ENCODE peak calls at places on chromosomes 2 and 18, in seven cellular contexts. One of them, this sample, is unnamed.

GRCh38 chr18:48791636-48792105 is 159.1 kb downstream of the SMAD7 start:
- DNase-seq in WERI-Rb-1: no peak
- DNase-seq in foreskin fibroblast: no peak
- DNase-seq in prostate gland: no peak
- DNase-seq in GM20000: no peak
- DNase-seq in stomach: no peak
- DNase-seq in thoracic aorta: no peak
- DNase-seq in this sample: no peak

GRCh38 chr2:216857131-216857550 is 2.7 kb downstream of the TNP1 start:
- DNase-seq in WERI-Rb-1: no peak
- DNase-seq in foreskin fibroblast: peak
- DNase-seq in prostate gland: no peak
- DNase-seq in GM20000: no peak
- DNase-seq in stomach: no peak
- DNase-seq in thoracic aorta: no peak
- DNase-seq in this sample: no peak

GRCh38 chr18:50194623-50195532 is at the start of gene MYO5B:
- DNase-seq in WERI-Rb-1: peak
- DNase-seq in foreskin fibroblast: no peak
- DNase-seq in prostate gland: peak
- DNase-seq in GM20000: peak
- DNase-seq in stomach: peak
- DNase-seq in thoracic aorta: no peak
- DNase-seq in this sample: no peak

GRCh38 chr2:79935771-79936657 is 368.5 kb downstream of the LRRTM1 start:
- DNase-seq in WERI-Rb-1: peak
- DNase-seq in foreskin fibroblast: peak
- DNase-seq in prostate gland: peak
- DNase-seq in GM20000: peak
- DNase-seq in stomach: peak
- DNase-seq in thoracic aorta: no peak
- DNase-seq in this sample: no peak

GRCh38 chr2:22375094-22375493 is 1009.9 kb upstream of the KLHL29 start:
- DNase-seq in WERI-Rb-1: peak
- DNase-seq in foreskin fibroblast: no peak
- DNase-seq in prostate gland: no peak
- DNase-seq in GM20000: no peak
- DNase-seq in stomach: no peak
- DNase-seq in thoracic aorta: no peak
- DNase-seq in this sample: no peak

GRCh38 chr2:218717262-218717661 is 6.6 kb downstream of the TTLL4 start:
- DNase-seq in WERI-Rb-1: no peak
- DNase-seq in foreskin fibroblast: no peak
- DNase-seq in prostate gland: peak
- DNase-seq in GM20000: no peak
- DNase-seq in stomach: no peak
- DNase-seq in thoracic aorta: no peak
- DNase-seq in this sample: no peak

GRCh38 chr2:202717598-202718310 is 83.0 kb downstream of the FAM117B start:
- DNase-seq in WERI-Rb-1: no peak
- DNase-seq in foreskin fibroblast: no peak
- DNase-seq in prostate gland: no peak
- DNase-seq in GM20000: no peak
- DNase-seq in stomach: no peak
- DNase-seq in thoracic aorta: no peak
- DNase-seq in this sample: no peak

GRCh38 chr2:110115291-110116032 is at the start of gene MALL:
- DNase-seq in WERI-Rb-1: no peak
- DNase-seq in foreskin fibroblast: no peak
- DNase-seq in prostate gland: peak
- DNase-seq in GM20000: no peak
- DNase-seq in stomach: peak
- DNase-seq in thoracic aorta: no peak
- DNase-seq in this sample: no peak

GRCh38 chr2:174779361-174779928 is 15.2 kb upstream of the CHRNA1 start:
- DNase-seq in WERI-Rb-1: no peak
- DNase-seq in foreskin fibroblast: peak
- DNase-seq in prostate gland: no peak
- DNase-seq in GM20000: no peak
- DNase-seq in stomach: no peak
- DNase-seq in thoracic aorta: no peak
- DNase-seq in this sample: no peak

GRCh38 chr2:197251576-197251975 is 59.0 kb downstream of the ANKRD44 start:
- DNase-seq in WERI-Rb-1: no peak
- DNase-seq in foreskin fibroblast: peak
- DNase-seq in prostate gland: no peak
- DNase-seq in GM20000: no peak
- DNase-seq in stomach: no peak
- DNase-seq in thoracic aorta: no peak
- DNase-seq in this sample: no peak

GRCh38 chr18:75546964-75547363 is 119.5 kb upstream of the SMIM21 start:
- DNase-seq in WERI-Rb-1: no peak
- DNase-seq in foreskin fibroblast: no peak
- DNase-seq in prostate gland: no peak
- DNase-seq in GM20000: no peak
- DNase-seq in stomach: no peak
- DNase-seq in thoracic aorta: no peak
- DNase-seq in this sample: no peak
- TF ChIP-seq CTCF in WERI-Rb-1: peak
- TF ChIP-seq CTCF in foreskin fibroblast: no peak
- TF ChIP-seq CTCF in prostate gland: no peak
- TF ChIP-seq CTCF in GM20000: no peak
- TF ChIP-seq CTCF in stomach: no peak
- TF ChIP-seq CTCF in thoracic aorta: no peak
- TF ChIP-seq CTCF in this sample: peak

DNA sequence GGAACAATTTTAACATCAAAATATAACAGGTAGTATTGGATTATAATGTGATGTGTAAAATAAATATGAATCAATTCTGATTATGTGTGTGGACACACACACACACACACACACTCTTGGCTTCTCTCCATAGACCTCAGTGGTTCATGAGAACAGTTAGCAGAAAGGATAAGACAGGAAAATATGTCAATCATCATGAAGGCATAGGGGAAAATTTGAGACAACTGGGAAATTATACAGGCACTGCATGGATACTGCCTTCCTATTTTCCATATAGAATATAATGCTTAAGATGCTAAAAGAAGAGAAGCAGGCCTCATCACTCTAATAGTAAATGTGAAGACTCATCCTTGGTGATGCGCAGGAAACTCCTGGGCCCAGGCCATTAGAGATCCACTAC is 884.5 kb downstream of the SUCLG1 start:
- DNase-seq in WERI-Rb-1: no peak
- DNase-seq in foreskin fibroblast: no peak
- DNase-seq in prostate gland: no peak
- DNase-seq in GM20000: no peak
- DNase-seq in stomach: no peak
- DNase-seq in thoracic aorta: no peak
- DNase-seq in this sample: no peak
- TF ChIP-seq CTCF in WERI-Rb-1: no peak
- TF ChIP-seq CTCF in foreskin fibroblast: no peak
- TF ChIP-seq CTCF in prostate gland: no peak
- TF ChIP-seq CTCF in GM20000: no peak
- TF ChIP-seq CTCF in stomach: no peak
- TF ChIP-seq CTCF in thoracic aorta: no peak
- TF ChIP-seq CTCF in this sample: no peak

GRCh38 chr2:232117413-232117812 is 155.9 kb downstream of the DIS3L2 start:
- DNase-seq in WERI-Rb-1: peak
- DNase-seq in foreskin fibroblast: no peak
- DNase-seq in prostate gland: no peak
- DNase-seq in GM20000: no peak
- DNase-seq in stomach: no peak
- DNase-seq in thoracic aorta: no peak
- DNase-seq in this sample: no peak
- TF ChIP-seq CTCF in WERI-Rb-1: peak
- TF ChIP-seq CTCF in foreskin fibroblast: no peak
- TF ChIP-seq CTCF in prostate gland: no peak
- TF ChIP-seq CTCF in GM20000: no peak
- TF ChIP-seq CTCF in stomach: no peak
- TF ChIP-seq CTCF in thoracic aorta: no peak
- TF ChIP-seq CTCF in this sample: no peak

GRCh38 chr18:8720141-8720540 is 14.8 kb downstream of the MTCL1 start:
- DNase-seq in WERI-Rb-1: no peak
- DNase-seq in foreskin fibroblast: no peak
- DNase-seq in prostate gland: no peak
- DNase-seq in GM20000: no peak
- DNase-seq in stomach: no peak
- DNase-seq in thoracic aorta: no peak
- DNase-seq in this sample: no peak
- TF ChIP-seq CTCF in WERI-Rb-1: no peak
- TF ChIP-seq CTCF in foreskin fibroblast: no peak
- TF ChIP-seq CTCF in prostate gland: no peak
- TF ChIP-seq CTCF in GM20000: no peak
- TF ChIP-seq CTCF in stomach: no peak
- TF ChIP-seq CTCF in thoracic aorta: no peak
- TF ChIP-seq CTCF in this sample: no peak

GRCh38 chr2:162280654-162281053 is 37.4 kb upstream of the FAP start:
- DNase-seq in WERI-Rb-1: no peak
- DNase-seq in foreskin fibroblast: no peak
- DNase-seq in prostate gland: no peak
- DNase-seq in GM20000: no peak
- DNase-seq in stomach: no peak
- DNase-seq in thoracic aorta: no peak
- DNase-seq in this sample: no peak
- TF ChIP-seq CTCF in WERI-Rb-1: no peak
- TF ChIP-seq CTCF in foreskin fibroblast: no peak
- TF ChIP-seq CTCF in prostate gland: no peak
- TF ChIP-seq CTCF in GM20000: no peak
- TF ChIP-seq CTCF in stomach: no peak
- TF ChIP-seq CTCF in thoracic aorta: no peak
- TF ChIP-seq CTCF in this sample: no peak

GRCh38 chr2:200309296-200309846 is 2.9 kb downstream of the SPATS2L start:
- DNase-seq in WERI-Rb-1: no peak
- DNase-seq in foreskin fibroblast: no peak
- DNase-seq in prostate gland: no peak
- DNase-seq in GM20000: no peak
- DNase-seq in stomach: no peak
- DNase-seq in thoracic aorta: no peak
- DNase-seq in this sample: no peak

GRCh38 chr2:200306969-200307811 is 697 bp downstream of the SPATS2L start:
- DNase-seq in WERI-Rb-1: peak
- DNase-seq in foreskin fibroblast: peak
- DNase-seq in prostate gland: peak
- DNase-seq in GM20000: peak
- DNase-seq in stomach: peak
- DNase-seq in thoracic aorta: no peak
- DNase-seq in this sample: no peak

GRCh38 chr2:200308001-200308400 is 1.5 kb downstream of the SPATS2L start:
- DNase-seq in WERI-Rb-1: no peak
- DNase-seq in foreskin fibroblast: peak
- DNase-seq in prostate gland: no peak
- DNase-seq in GM20000: no peak
- DNase-seq in stomach: no peak
- DNase-seq in thoracic aorta: no peak
- DNase-seq in this sample: no peak

GRCh38 chr2:200310545-200310971 is 4.1 kb downstream of the SPATS2L start:
- DNase-seq in WERI-Rb-1: no peak
- DNase-seq in foreskin fibroblast: peak
- DNase-seq in prostate gland: no peak
- DNase-seq in GM20000: no peak
- DNase-seq in stomach: no peak
- DNase-seq in thoracic aorta: no peak
- DNase-seq in this sample: no peak

GRCh38 chr2:200308421-200309295 is 2.2 kb downstream of the SPATS2L start:
- DNase-seq in WERI-Rb-1: no peak
- DNase-seq in foreskin fibroblast: no peak
- DNase-seq in prostate gland: peak
- DNase-seq in GM20000: no peak
- DNase-seq in stomach: no peak
- DNase-seq in thoracic aorta: no peak
- DNase-seq in this sample: no peak
- TF ChIP-seq CTCF in WERI-Rb-1: no peak
- TF ChIP-seq CTCF in foreskin fibroblast: peak
- TF ChIP-seq CTCF in prostate gland: no peak
- TF ChIP-seq CTCF in GM20000: no peak
- TF ChIP-seq CTCF in stomach: no peak
- TF ChIP-seq CTCF in thoracic aorta: no peak
- TF ChIP-seq CTCF in this sample: peak

GRCh38 chr2:237171396-237171795 is 85.7 kb downstream of the COPS8 start:
- DNase-seq in WERI-Rb-1: no peak
- DNase-seq in foreskin fibroblast: peak
- DNase-seq in prostate gland: peak
- DNase-seq in GM20000: no peak
- DNase-seq in stomach: no peak
- DNase-seq in thoracic aorta: no peak
- DNase-seq in this sample: no peak
- TF ChIP-seq CTCF in WERI-Rb-1: no peak
- TF ChIP-seq CTCF in foreskin fibroblast: peak
- TF ChIP-seq CTCF in prostate gland: peak
- TF ChIP-seq CTCF in GM20000: no peak
- TF ChIP-seq CTCF in stomach: no peak
- TF ChIP-seq CTCF in thoracic aorta: no peak
- TF ChIP-seq CTCF in this sample: peak

GRCh38 chr2:31197166-31197565 is 20.1 kb downstream of the CAPN14 start:
- DNase-seq in WERI-Rb-1: no peak
- DNase-seq in foreskin fibroblast: no peak
- DNase-seq in prostate gland: no peak
- DNase-seq in GM20000: no peak
- DNase-seq in stomach: no peak
- DNase-seq in thoracic aorta: no peak
- DNase-seq in this sample: no peak

GRCh38 chr2:31200972-31201371 is 16.3 kb downstream of the CAPN14 start:
- DNase-seq in WERI-Rb-1: no peak
- DNase-seq in foreskin fibroblast: no peak
- DNase-seq in prostate gland: no peak
- DNase-seq in GM20000: no peak
- DNase-seq in stomach: no peak
- DNase-seq in thoracic aorta: no peak
- DNase-seq in this sample: no peak

GRCh38 chr2:31196622-31197021 is 20.7 kb downstream of the CAPN14 start:
- DNase-seq in WERI-Rb-1: no peak
- DNase-seq in foreskin fibroblast: no peak
- DNase-seq in prostate gland: no peak
- DNase-seq in GM20000: no peak
- DNase-seq in stomach: no peak
- DNase-seq in thoracic aorta: no peak
- DNase-seq in this sample: no peak

GRCh38 chr2:31199206-31199605 is 18.1 kb downstream of the CAPN14 start:
- DNase-seq in WERI-Rb-1: no peak
- DNase-seq in foreskin fibroblast: no peak
- DNase-seq in prostate gland: no peak
- DNase-seq in GM20000: no peak
- DNase-seq in stomach: no peak
- DNase-seq in thoracic aorta: no peak
- DNase-seq in this sample: no peak

GRCh38 chr2:31197669-31198068 is 19.6 kb downstream of the CAPN14 start:
- DNase-seq in WERI-Rb-1: no peak
- DNase-seq in foreskin fibroblast: no peak
- DNase-seq in prostate gland: no peak
- DNase-seq in GM20000: no peak
- DNase-seq in stomach: no peak
- DNase-seq in thoracic aorta: no peak
- DNase-seq in this sample: no peak
- TF ChIP-seq CTCF in WERI-Rb-1: no peak
- TF ChIP-seq CTCF in foreskin fibroblast: no peak
- TF ChIP-seq CTCF in prostate gland: no peak
- TF ChIP-seq CTCF in GM20000: no peak
- TF ChIP-seq CTCF in stomach: no peak
- TF ChIP-seq CTCF in thoracic aorta: no peak
- TF ChIP-seq CTCF in this sample: no peak